ENCODE peak calls at places on chromosomes 4 and X, in nine cellular contexts. S is substantia nigra; V is activated T-cell treated with anti-CD3 and anti-CD28 coated beads for 1 hour; Q is CD14-positive monocyte; B is activated naive CD4-positive, alpha-beta T cell; C is activated CD8-positive, alpha-beta T cell treated with anti-CD3 and anti-CD28 coated beads, Interleukin-2, amount 10 ng/mL, durations not matched to agents 7 days and 5 days; O is posterior cingulate gyrus; Y is LHCN-M2; L is NCI-H460. U is an unnamed sample.

GRCh38 chr4:954211-955020 is 19.0 kb downstream of the DGKQ start:
- DNase-seq in S (no peak), V (no peak), Q (no peak), B (no peak), C (no peak), O (no peak), Y (peak), L (no peak), U (no peak)

GRCh38 chr4:186904104-186904503 is 180.4 kb upstream of the FAT1 start:
- DNase-seq in S (no peak), V (no peak), Q (no peak), B (no peak), C (no peak), O (no peak), Y (peak), L (peak), U (no peak)

GRCh38 chrX:130082244-130083106 is 27.8 kb downstream of the ELF4 start:
- DNase-seq in S (no peak), V (peak), Q (peak), B (peak), C (peak), O (no peak), Y (no peak), L (no peak), U (peak)

GRCh38 chr4:7399433-7400234 is 35.1 kb downstream of the PSAPL1 start:
- DNase-seq in S (no peak), V (no peak), Q (no peak), B (no peak), C (no peak), O (no peak), Y (no peak), L (no peak), U (no peak)

GRCh38 chr4:98338761-98339438 is 77.7 kb downstream of the RAP1GDS1 start:
- DNase-seq in S (no peak), V (no peak), Q (no peak), B (no peak), C (no peak), O (no peak), Y (no peak), L (no peak), U (no peak)

GRCh38 chrX:38820751-38821150 is 19.5 kb downstream of the MID1IP1 start:
- DNase-seq in S (no peak), V (no peak), Q (no peak), B (no peak), C (no peak), O (no peak), Y (no peak), L (no peak), U (no peak)

GRCh38 chr4:181799670-181800069 is 443.5 kb upstream of the TENM3 start:
- DNase-seq in S (no peak), V (no peak), Q (no peak), B (no peak), C (no peak), O (no peak), Y (no peak), L (no peak), U (no peak)

GRCh38 chrX:120999413-120999812 is 13.9 kb upstream of the CT47A1 start:
- DNase-seq in S (no peak), V (no peak), Q (no peak), B (no peak), C (no peak), O (no peak), Y (no peak), L (no peak), U (no peak)

GRCh38 chrX:118459494-118459893 is 36.1 kb upstream of the DOCK11 start:
- DNase-seq in S (no peak), V (no peak), Q (no peak), B (no peak), C (peak), O (no peak), Y (peak), L (peak), U (no peak)

GRCh38 chr4:42965326-42965725 is 72.8 kb downstream of the GRXCR1 start:
- DNase-seq in S (no peak), V (no peak), Q (no peak), B (no peak), C (no peak), O (no peak), Y (no peak), L (no peak), U (no peak)

GRCh38 chrX:153554519-153555167 is 37.2 kb downstream of the ATP2B3 start:
- DNase-seq in S (peak), V (peak), Q (peak), B (peak), C (peak), O (peak), Y (peak), L (peak), U (peak)

U was measured in right cardiac atrium.